ENCODE peak calls at places on chromosomes 12 and 14, in six cellular contexts. X is endothelial cell, R is WTC11, B is uterus, S is pancreas, P is body of pancreas. K is an unnamed sample.

GRCh38 chr14:75249251-75249957 is 29.2 kb upstream of the FOS start:
- DNase-seq in X (no peak), R (no peak), B (no peak), S (no peak), P (peak; percentile 30), K (no peak)

GRCh38 chr14:22545842-22546721 is 42.9 kb downstream of the DAD1 start:
- DNase-seq in X (peak; percentile 34), R (no peak), B (peak; percentile 51), S (no peak), P (no peak), K (no peak)

GRCh38 chr14:57732886-57733285 is 133.0 kb downstream of the SLC35F4 start:
- DNase-seq in X (no peak), R (no peak), B (no peak), S (no peak), P (no peak), K (no peak)

GRCh38 chr14:93715279-93715927 is 72.9 kb downstream of the PRIMA1 start:
- DNase-seq in X (no peak), R (no peak), B (no peak), S (no peak), P (no peak), K (no peak)

GRCh38 chr12:63897931-63898330 is 53.4 kb downstream of the SRGAP1 start:
- DNase-seq in X (peak; percentile 50), R (no peak), B (no peak), S (no peak), P (no peak), K (no peak)

GRCh38 chr12:10115890-10116289 is 14.1 kb downstream of the CLEC7A start:
- DNase-seq in X (no peak), R (no peak), B (no peak), S (no peak), P (no peak), K (no peak)

GRCh38 chr12:18141583-18141982 is 51.6 kb upstream of the RERGL start:
- DNase-seq in X (no peak), R (no peak), B (no peak), S (no peak), P (no peak), K (no peak)

GRCh38 chr12:42565633-42566032 is 23.9 kb downstream of the PRICKLE1 start:
- DNase-seq in X (peak; percentile 14), R (no peak), B (no peak), S (no peak), P (no peak), K (no peak)

GRCh38 chr12:31507966-31508365 is 83.0 kb downstream of the DENND5B start:
- DNase-seq in X (no peak), R (no peak), B (no peak), S (no peak), P (no peak), K (no peak)

DNA sequence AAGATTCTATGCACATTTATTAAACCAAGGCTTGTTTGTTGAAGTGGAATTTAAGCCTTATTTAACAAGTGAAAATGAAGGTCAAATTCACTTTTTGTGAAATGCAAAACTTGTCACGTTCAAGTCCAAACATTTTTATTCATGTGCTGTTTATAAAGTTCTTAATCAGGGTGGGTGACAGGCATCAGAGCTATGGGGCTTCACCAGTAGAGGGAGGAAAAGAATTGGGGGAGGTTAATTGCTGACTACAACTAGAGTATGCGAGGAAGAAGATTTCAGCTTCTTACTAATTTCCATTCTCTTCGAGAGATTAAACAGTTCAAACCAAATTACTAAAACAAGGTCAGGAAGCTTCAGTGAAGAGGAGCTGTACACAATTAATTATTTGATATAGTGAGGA is 9.7 kb downstream of the MOK start:
- DNase-seq in X (no peak), R (no peak), B (no peak), S (no peak), P (no peak), K (no peak)
- TF ChIP-seq CTCF in X (no peak), R (no peak), B (no peak), S (no peak), P (no peak), K (peak; percentile 26)

GRCh38 chr12:113659015-113659414 is 187.3 kb upstream of the LHX5 start:
- DNase-seq in X (no peak), R (no peak), B (no peak), S (no peak), P (no peak), K (no peak)

GRCh38 chr12:113660941-113661340 is 189.3 kb upstream of the LHX5 start:
- DNase-seq in X (no peak), R (no peak), B (no peak), S (no peak), P (no peak), K (no peak)

GRCh38 chr12:113658030-113658655 is 186.5 kb upstream of the LHX5 start:
- DNase-seq in X (no peak), R (no peak), B (no peak), S (no peak), P (no peak), K (no peak)

GRCh38 chr12:113655919-113656318 is 184.2 kb upstream of the LHX5 start:
- DNase-seq in X (no peak), R (no peak), B (no peak), S (no peak), P (no peak), K (no peak)

DNA sequence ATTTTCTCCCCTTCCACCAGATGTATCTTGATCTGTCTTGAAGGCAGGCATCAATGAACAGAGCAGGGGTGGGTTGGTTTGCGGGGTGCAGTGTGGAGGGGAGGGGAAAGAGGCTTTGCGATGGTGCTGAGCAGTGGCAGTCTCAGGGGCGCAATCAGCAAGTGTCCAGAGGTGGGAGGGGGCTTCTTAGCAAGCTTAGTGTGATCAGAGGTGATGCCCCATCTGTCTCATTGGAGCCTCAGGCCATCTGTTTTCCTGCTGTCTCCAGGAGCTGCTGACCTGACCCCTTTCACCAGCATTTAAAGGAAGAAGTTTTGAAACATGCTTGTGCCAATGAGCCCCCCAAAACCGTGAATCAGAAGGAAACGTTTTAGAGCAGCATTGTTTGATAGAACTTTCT is 187.7 kb upstream of the LHX5 start:
- DNase-seq in X (no peak), R (no peak), B (no peak), S (no peak), P (no peak), K (no peak)
- TF ChIP-seq CTCF in X (no peak), R (no peak), B (no peak), S (no peak), P (no peak), K (no peak)

GRCh38 chr12:3333583-3333982 is 157.4 kb upstream of the PRMT8 start:
- DNase-seq in X (peak; percentile 47), R (peak; percentile 90), B (no peak), S (no peak), P (peak; percentile 10), K (peak; percentile 37)
- TF ChIP-seq CTCF in X (no peak), R (peak; percentile 29), B (no peak), S (no peak), P (no peak), K (peak; percentile 30)

GRCh38 chr12:25151476-25151875 is 43.5 kb downstream of the DNAI7 start:
- DNase-seq in X (peak; percentile 7), R (no peak), B (peak; percentile 54), S (no peak), P (no peak), K (no peak)

GRCh38 chr12:25152055-25152454 is 42.9 kb downstream of the DNAI7 start:
- DNase-seq in X (no peak), R (no peak), B (no peak), S (no peak), P (no peak), K (no peak)

DNA sequence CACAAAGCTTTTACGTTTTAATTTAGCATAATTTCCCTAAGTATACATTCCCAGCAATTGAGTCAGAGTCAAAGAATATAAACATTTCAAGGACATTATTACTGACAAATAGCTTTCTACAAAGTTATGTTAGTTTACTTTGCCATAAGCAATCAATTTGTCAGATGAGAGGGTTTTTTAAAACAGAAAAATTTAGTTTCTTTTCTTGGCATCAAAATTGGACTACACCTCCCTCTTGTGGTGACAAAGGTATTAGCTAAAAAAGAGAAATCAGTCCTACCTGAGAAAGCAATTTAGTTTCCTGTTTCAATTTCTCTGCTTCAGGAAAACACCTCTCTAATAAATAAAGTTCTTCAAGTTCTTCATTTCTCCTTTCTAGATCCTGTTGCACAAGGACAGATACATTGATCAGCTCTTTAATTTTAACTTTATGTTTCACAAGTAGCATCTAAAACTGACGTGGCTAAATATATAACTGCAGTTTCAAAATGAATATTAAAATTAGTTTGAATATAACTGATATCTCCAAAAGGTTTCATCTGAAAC is 39.9 kb downstream of the DNAI7 start:
- DNase-seq in X (no peak), R (no peak), B (no peak), S (no peak), P (no peak), K (no peak)
- TF ChIP-seq CTCF in X (peak; percentile 80), R (peak; percentile 55), B (peak; percentile 45), S (peak; percentile 52), P (peak; percentile 41), K (peak; percentile 96)

DNA sequence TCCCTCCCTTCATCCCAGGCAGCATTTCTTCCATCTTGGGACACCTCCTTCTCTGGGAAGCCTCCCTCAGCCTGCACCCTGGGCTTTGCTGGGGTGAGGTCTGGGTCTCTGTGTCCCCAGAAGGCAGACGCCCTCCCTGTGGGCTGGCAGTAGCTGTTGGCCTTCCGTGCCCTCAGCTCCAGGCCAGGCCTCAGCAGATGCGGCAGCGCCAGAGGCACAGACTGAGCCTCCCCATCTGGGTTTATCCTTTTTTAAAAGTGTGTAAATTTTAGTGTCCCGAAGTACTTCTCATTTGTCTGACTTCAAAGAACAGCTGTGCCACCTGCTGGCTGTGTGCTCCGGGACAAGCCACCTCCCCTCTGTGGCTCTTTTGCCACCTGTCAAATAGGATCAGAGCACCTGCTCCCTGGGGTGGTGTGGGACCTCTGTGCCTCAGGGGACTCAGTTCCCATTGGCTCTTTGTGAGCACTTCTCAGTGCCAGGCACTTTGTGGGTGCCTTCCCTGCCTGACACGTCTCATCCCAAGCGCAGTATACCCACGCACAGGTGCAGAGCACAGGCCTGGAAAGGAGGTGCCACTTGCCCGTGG is 11.1 kb downstream of the EXOC3L4 start:
- DNase-seq in X (no peak), R (no peak), B (no peak), S (peak; percentile 40), P (no peak), K (no peak)
- TF ChIP-seq CTCF in X (no peak), R (no peak), B (no peak), S (no peak), P (no peak), K (no peak)

GRCh38 chr12:105455250-105455649 is 124.8 kb downstream of the C12orf75 start:
- DNase-seq in X (no peak), R (no peak), B (no peak), S (no peak), P (no peak), K (no peak)
- TF ChIP-seq CTCF in X (no peak), R (no peak), B (no peak), S (no peak), P (no peak), K (no peak)